ENCODE peak calls at places on chromosomes 4 and X, in four cellular contexts. V is amniotic stem cell, D is ovary, J is astrocyte of the spinal cord. A is an unnamed sample.
A peak's percentile ranks its signal among the peaks of the same experiment; 100 is the strongest.

GRCh38 chrX:124462931-124463330 is 116.6 kb downstream of the SH2D1A start:
- DNase-seq in V (no peak), D (no peak), J (no peak), A (no peak)

GRCh38 chr4:114386637-114387233 is 211.9 kb upstream of the UGT8 start:
- DNase-seq in V (no peak), D (no peak), J (peak; percentile 59), A (peak; percentile 32)

GRCh38 chrX:23754664-23755063 is 11.6 kb upstream of the ACOT9 start:
- DNase-seq in V (no peak), D (no peak), J (no peak), A (no peak)

GRCh38 chr4:26931961-26932360 is 71.3 kb downstream of the STIM2 start:
- DNase-seq in V (no peak), D (no peak), J (no peak), A (no peak)

GRCh38 chrX:12236156-12236555 is 97.9 kb downstream of the FRMPD4 start:
- DNase-seq in V (no peak), D (no peak), J (no peak), A (no peak)

GRCh38 chr4:152975615-152976465 is 39.7 kb downstream of the FHDC1 start:
- DNase-seq in V (no peak), D (no peak), J (no peak), A (no peak)

GRCh38 chr4:120692964-120693363 is 229.6 kb downstream of the PRDM5 start:
- DNase-seq in V (peak; percentile 58), D (no peak), J (peak; percentile 87), A (peak; percentile 55)

GRCh38 chrX:94831364-94831763 is 1157.4 kb downstream of the FAM133A start:
- DNase-seq in V (no peak), D (no peak), J (peak; percentile 5), A (no peak)

GRCh38 chr4:21802406-21802805 is 146.2 kb downstream of the KCNIP4 start:
- DNase-seq in V (no peak), D (no peak), J (peak; percentile 54), A (no peak)

GRCh38 chr4:17995165-17995564 is 26.4 kb downstream of the LCORL start:
- DNase-seq in V (no peak), D (no peak), J (no peak), A (no peak)

GRCh38 chrX:153226344-153227190 is 47.5 kb downstream of the MAGEA1 start:
- DNase-seq in V (no peak), D (peak; percentile 44), J (peak; percentile 5), A (peak; percentile 0)

GRCh38 chrX:97366246-97366645 is 482.5 kb downstream of the RPA4 start:
- DNase-seq in V (no peak), D (no peak), J (no peak), A (no peak)

GRCh38 chrX:118554511-118554910 is 58.9 kb downstream of the DOCK11 start:
- DNase-seq in V (no peak), D (no peak), J (no peak), A (no peak)

GRCh38 chrX:44343412-44343942 is at the start of gene EFHC2:
- DNase-seq in V (no peak), D (peak; percentile 75), J (no peak), A (peak; percentile 1)

GRCh38 chr4:139015269-139015947 is at the start of gene NOCT:
- DNase-seq in V (peak; percentile 86), D (peak; percentile 88), J (peak; percentile 93), A (peak; percentile 89)

GRCh38 chr4:104425003-104425402 is 69.7 kb downstream of the CXXC4 start:
- DNase-seq in V (no peak), D (no peak), J (no peak), A (peak; percentile 44)

GRCh38 chrX:40107291-40108083 is 9.7 kb upstream of the BCOR start:
- DNase-seq in V (no peak), D (peak; percentile 58), J (no peak), A (peak; percentile 76)

GRCh38 chrX:19332983-19333382 is 10.7 kb upstream of the PDHA1 start:
- DNase-seq in V (no peak), D (peak; percentile 53), J (no peak), A (no peak)

GRCh38 chrX:103329991-103330390 is at the start of gene TCEAL7:
- DNase-seq in V (no peak), D (peak; percentile 53), J (peak; percentile 46), A (no peak)

GRCh38 chrX:48736303-48736702 is 25.2 kb upstream of the GLOD5 start:
- DNase-seq in V (no peak), D (no peak), J (no peak), A (no peak)

GRCh38 chrX:132622130-132622529 is 133.3 kb upstream of the MBNL3 start:
- DNase-seq in V (peak; percentile 10), D (no peak), J (peak; percentile 44), A (no peak)

GRCh38 chrX:109952050-109952449 is 50.9 kb upstream of the TMEM164 start:
- DNase-seq in V (no peak), D (no peak), J (no peak), A (no peak)

GRCh38 chr4:80615099-80615498 is 279.6 kb downstream of the CFAP299 start:
- DNase-seq in V (no peak), D (no peak), J (no peak), A (peak; percentile 23)

GRCh38 chr4:110610620-110610939 is 12.3 kb downstream of the PITX2 start:
- DNase-seq in V (no peak), D (no peak), J (no peak), A (no peak)

GRCh38 chr4:187065396-187065795 is 341.7 kb upstream of the FAT1 start:
- DNase-seq in V (no peak), D (no peak), J (no peak), A (no peak)

GRCh38 chr4:42442601-42443000 is 45.3 kb downstream of the SHISA3 start:
- DNase-seq in V (no peak), D (no peak), J (no peak), A (no peak)

GRCh38 chr4:139076016-139076744 is 60.6 kb downstream of the NOCT start:
- DNase-seq in V (no peak), D (no peak), J (no peak), A (no peak)

GRCh38 chr4:114180481-114180880 is 201.0 kb upstream of the ARSJ start:
- DNase-seq in V (peak; percentile 75), D (peak; percentile 41), J (peak; percentile 91), A (peak; percentile 6)

GRCh38 chrX:102966701-102967100 is 29.6 kb downstream of the RAB40AL start:
- DNase-seq in V (peak; percentile 25), D (no peak), J (no peak), A (no peak)

GRCh38 chr4:13821522-13821921 is 194.0 kb upstream of the BOD1L1 start:
- DNase-seq in V (no peak), D (no peak), J (no peak), A (no peak)

GRCh38 chr4:80202190-80202711 is 4.9 kb downstream of the PRDM8 start:
- DNase-seq in V (peak; percentile 54), D (peak; percentile 94), J (peak; percentile 82), A (peak; percentile 63)

GRCh38 chr4:73864973-73865372 is 4.2 kb upstream of the CXCL1 start:
- DNase-seq in V (no peak), D (no peak), J (no peak), A (no peak)